ENCODE peak calls at places on chromosomes 3 and 15, in six cellular contexts. J is neuronal stem cell, F is mesendoderm, O is IMR-90, B is H1, P is H9. L is an unnamed sample.

GRCh38 chr15:85624241-85624855 is 170.4 kb downstream of the KLHL25 start:
- DNase-seq in J (no peak), F (no peak), O (no peak), B (no peak), P (no peak), L (peak)

GRCh38 chr15:54559405-54560064 is 581.3 kb downstream of the UNC13C start:
- DNase-seq in J (no peak), F (no peak), O (no peak), B (no peak), P (no peak), L (no peak)

GRCh38 chr15:87518957-87519356 is 737.6 kb downstream of the NTRK3 start:
- DNase-seq in J (no peak), F (no peak), O (no peak), B (no peak), P (no peak), L (no peak)

GRCh38 chr15:44788748-44789147 is 52.4 kb downstream of the TRIM69 start:
- DNase-seq in J (no peak), F (no peak), O (no peak), B (no peak), P (no peak), L (no peak)

GRCh38 chr3:71998995-71999673 is 214.2 kb upstream of the PROK2 start:
- DNase-seq in J (no peak), F (no peak), O (peak), B (no peak), P (no peak), L (peak)

GRCh38 chr3:158522737-158523136 is 48.3 kb upstream of the MLF1 start:
- DNase-seq in J (no peak), F (no peak), O (peak), B (no peak), P (no peak), L (no peak)

GRCh38 chr15:48437178-48437577 is 105.9 kb downstream of the DUT start:
- DNase-seq in J (no peak), F (no peak), O (peak), B (no peak), P (no peak), L (no peak)

GRCh38 chr3:44284949-44285348 is 43.3 kb downstream of the TOPAZ1 start:
- DNase-seq in J (no peak), F (no peak), O (no peak), B (no peak), P (no peak), L (no peak)

GRCh38 chr3:184134746-184135148 is 411 bp upstream of the EIF2B5 start:
- DNase-seq in J (peak), F (no peak), O (no peak), B (no peak), P (no peak), L (no peak)

GRCh38 chr3:134576831-134577230 is 74.0 kb downstream of the KY start:
- DNase-seq in J (no peak), F (no peak), O (no peak), B (no peak), P (no peak), L (no peak)

GRCh38 chr3:70753572-70753971 is 441.1 kb upstream of the MDFIC2 start:
- DNase-seq in J (no peak), F (peak), O (no peak), B (no peak), P (peak), L (no peak)

GRCh38 chr15:71085809-71086208 is 29.5 kb upstream of the THSD4 start:
- DNase-seq in J (no peak), F (peak), O (no peak), B (peak), P (peak), L (no peak)

GRCh38 chr3:10933958-10934481 is 58.5 kb upstream of the SLC6A1 start:
- DNase-seq in J (no peak), F (no peak), O (peak), B (no peak), P (peak), L (no peak)

GRCh38 chr3:178485756-178486155 is 50.5 kb upstream of the KCNMB2 start:
- DNase-seq in J (no peak), F (no peak), O (peak), B (no peak), P (no peak), L (no peak)

GRCh38 chr15:62636823-62637320 is 405.7 kb upstream of the TPM1 start:
- DNase-seq in J (no peak), F (no peak), O (no peak), B (no peak), P (no peak), L (no peak)

GRCh38 chr15:62444104-62445027 is 279.3 kb upstream of the C2CD4B start:
- DNase-seq in J (no peak), F (no peak), O (peak), B (no peak), P (no peak), L (peak)

GRCh38 chr15:75200765-75201608 is 695 bp upstream of the C15orf39 start:
- DNase-seq in J (peak), F (peak), O (no peak), B (peak), P (peak), L (peak)

GRCh38 chr3:100003609-100004503 is 110.4 kb downstream of the FILIP1L start:
- DNase-seq in J (no peak), F (no peak), O (no peak), B (no peak), P (no peak), L (no peak)

GRCh38 chr3:57681691-57682090 is 11.2 kb downstream of the DENND6A start:
- DNase-seq in J (no peak), F (no peak), O (no peak), B (no peak), P (no peak), L (no peak)

GRCh38 chr15:85580914-85581313 is 200.5 kb downstream of the AKAP13 start:
- DNase-seq in J (no peak), F (no peak), O (no peak), B (no peak), P (no peak), L (no peak)

GRCh38 chr3:33717616-33717865 is 513 bp downstream of the CLASP2 start:
- DNase-seq in J (no peak), F (no peak), O (peak), B (no peak), P (peak), L (no peak)

GRCh38 chr15:25436707-25437106 is 2.1 kb downstream of the UBE3A start:
- DNase-seq in J (no peak), F (no peak), O (no peak), B (no peak), P (no peak), L (no peak)

GRCh38 chr15:83720466-83720865 is 66.5 kb downstream of the ADAMTSL3 start:
- DNase-seq in J (no peak), F (no peak), O (no peak), B (no peak), P (no peak), L (no peak)

DNA sequence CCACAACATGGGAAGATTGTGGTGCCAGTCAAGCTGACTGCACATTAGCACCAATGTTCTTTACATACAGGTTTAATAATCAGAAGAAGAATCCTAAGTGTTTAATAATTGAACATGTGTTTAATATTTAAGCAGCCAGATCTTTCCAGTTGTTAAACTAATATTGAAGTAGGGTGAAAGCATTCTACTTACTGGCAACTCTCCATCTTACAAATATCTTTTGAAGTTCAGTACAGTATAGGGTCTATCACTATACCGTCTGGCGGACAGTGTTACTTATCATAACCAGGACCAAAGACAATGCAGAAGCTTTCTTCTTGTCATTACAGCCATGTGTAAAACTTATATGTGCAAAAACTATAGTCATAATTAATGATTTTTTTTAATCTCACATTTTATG is 376.4 kb downstream of the CNTN6 start:
- DNase-seq in J (no peak), F (no peak), O (no peak), B (no peak), P (no peak), L (no peak)
- H2BK15ac ChIP-seq in J (no peak), F (no peak), O (no peak), B (no peak), P (no peak), L (no peak)

DNA sequence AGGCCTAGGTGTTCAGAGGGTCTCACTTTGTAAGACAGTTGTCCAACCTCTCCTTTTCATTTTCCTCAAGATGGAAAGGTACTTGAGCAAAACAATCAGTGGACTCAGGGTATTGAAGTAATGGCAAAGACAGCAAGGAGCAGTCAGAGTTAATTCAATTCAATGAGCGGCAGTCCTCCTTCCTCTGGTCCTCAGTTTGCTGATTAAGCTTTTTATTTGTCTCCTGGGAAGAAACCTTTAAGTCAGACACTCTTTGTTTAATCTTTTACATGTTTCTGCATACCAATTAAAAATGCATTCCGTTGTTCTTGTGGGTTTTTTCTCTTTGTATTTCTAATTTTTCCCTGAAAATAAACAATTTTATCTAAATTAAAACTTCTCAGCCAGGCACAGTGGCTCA is 18.9 kb upstream of the ALDH1L1 start:
- DNase-seq in J (no peak), F (no peak), O (no peak), B (no peak), P (no peak), L (no peak)
- H2BK15ac ChIP-seq in J (no peak), F (no peak), O (no peak), B (no peak), P (no peak), L (no peak)

GRCh38 chr3:101387351-101387750 is 67.0 kb upstream of the IMPG2 start:
- DNase-seq in J (no peak), F (no peak), O (no peak), B (no peak), P (no peak), L (no peak)

GRCh38 chr3:101384426-101384825 is 64.1 kb upstream of the IMPG2 start:
- DNase-seq in J (no peak), F (no peak), O (no peak), B (no peak), P (no peak), L (no peak)

GRCh38 chr3:101383156-101383575 is 62.8 kb upstream of the IMPG2 start:
- DNase-seq in J (peak), F (peak), O (peak), B (peak), P (peak), L (peak)

GRCh38 chr3:101381809-101382208 is 61.4 kb upstream of the IMPG2 start:
- DNase-seq in J (peak), F (peak), O (peak), B (no peak), P (no peak), L (peak)

GRCh38 chr3:101383656-101384055 is 63.3 kb upstream of the IMPG2 start:
- DNase-seq in J (no peak), F (no peak), O (no peak), B (peak), P (peak), L (no peak)
- H2BK15ac ChIP-seq in J (no peak), F (no peak), O (no peak), B (no peak), P (no peak), L (no peak)

DNA sequence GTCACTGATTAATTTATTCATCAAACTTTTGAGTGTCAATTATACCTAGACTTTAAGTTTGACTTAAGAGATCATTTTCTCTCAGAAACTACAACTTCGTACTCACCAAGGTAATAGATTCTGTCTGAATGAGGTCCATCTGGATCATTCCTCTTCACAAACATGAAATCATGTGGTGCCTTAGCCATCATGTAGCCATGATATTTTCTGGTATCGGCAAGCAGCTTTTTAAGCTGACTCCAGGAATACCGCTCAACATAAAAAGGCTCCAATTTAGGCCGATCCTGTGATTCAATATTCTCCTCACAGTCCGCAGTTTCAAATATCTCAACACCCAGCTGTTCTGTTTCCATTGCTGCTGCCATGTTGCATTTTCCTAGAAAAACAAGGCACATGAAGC is 5.3 kb downstream of the DPP8 start:
- DNase-seq in J (no peak), F (no peak), O (no peak), B (no peak), P (no peak), L (no peak)
- H2BK15ac ChIP-seq in J (no peak), F (no peak), O (no peak), B (no peak), P (no peak), L (no peak)

GRCh38 chr15:57692709-57693108 is 13.8 kb upstream of the POLR2M start:
- DNase-seq in J (no peak), F (no peak), O (peak), B (no peak), P (no peak), L (no peak)

GRCh38 chr15:57686657-57687056 is 19.9 kb upstream of the POLR2M start:
- DNase-seq in J (no peak), F (no peak), O (no peak), B (no peak), P (no peak), L (no peak)

GRCh38 chr15:57694264-57694663 is 12.2 kb upstream of the POLR2M start:
- DNase-seq in J (no peak), F (no peak), O (no peak), B (no peak), P (no peak), L (no peak)

GRCh38 chr15:57691082-57691481 is 15.4 kb upstream of the POLR2M start:
- DNase-seq in J (no peak), F (no peak), O (no peak), B (no peak), P (no peak), L (no peak)

GRCh38 chr15:57690341-57690966 is 16.1 kb upstream of the POLR2M start:
- DNase-seq in J (no peak), F (no peak), O (no peak), B (no peak), P (no peak), L (no peak)
- H2BK15ac ChIP-seq in J (no peak), F (no peak), O (no peak), B (no peak), P (no peak), L (no peak)

GRCh38 chr3:152026033-152026556 is 152.7 kb downstream of the SUCNR1 start:
- DNase-seq in J (no peak), F (no peak), O (peak), B (no peak), P (no peak), L (peak)
- H2BK15ac ChIP-seq in J (no peak), F (no peak), O (no peak), B (no peak), P (no peak), L (no peak)

GRCh38 chr15:101244889-101245668 is 6.8 kb downstream of the CHSY1 start:
- DNase-seq in J (no peak), F (no peak), O (no peak), B (no peak), P (no peak), L (no peak)
- H2BK15ac ChIP-seq in J (no peak), F (no peak), O (no peak), B (no peak), P (no peak), L (no peak)

DNA sequence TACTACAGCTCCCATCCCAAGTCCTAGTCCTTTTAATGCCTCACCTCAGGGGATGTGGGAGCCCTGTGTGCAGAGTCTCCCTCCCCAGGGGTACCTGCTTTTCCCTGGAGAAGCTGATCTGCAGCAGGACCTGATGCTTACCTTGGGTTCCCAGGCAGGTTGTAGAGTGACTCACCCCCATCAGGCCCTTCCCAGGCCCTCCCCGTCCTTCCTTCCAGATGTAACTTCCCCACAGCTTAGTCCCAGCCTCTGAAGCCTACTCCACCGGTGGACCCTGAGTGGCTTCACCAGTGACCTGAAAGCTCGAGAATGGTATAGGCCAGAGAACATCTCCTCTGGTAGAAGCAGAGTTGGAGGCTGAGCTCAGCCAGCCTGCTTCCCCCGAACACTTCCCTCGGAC is 254.2 kb upstream of the STT3B start:
- DNase-seq in J (no peak), F (no peak), O (no peak), B (no peak), P (no peak), L (no peak)
- H2BK15ac ChIP-seq in J (no peak), F (no peak), O (no peak), B (no peak), P (no peak), L (no peak)

GRCh38 chr3:193710286-193711164 is 117.5 kb downstream of the OPA1 start:
- DNase-seq in J (no peak), F (no peak), O (no peak), B (no peak), P (no peak), L (no peak)

GRCh38 chr3:193711964-193712598 is 119.1 kb downstream of the OPA1 start:
- DNase-seq in J (peak), F (no peak), O (no peak), B (no peak), P (no peak), L (no peak)

GRCh38 chr3:193711523-193711963 is 118.5 kb downstream of the OPA1 start:
- DNase-seq in J (no peak), F (no peak), O (no peak), B (no peak), P (no peak), L (no peak)

GRCh38 chr3:193711165-193711485 is 118.1 kb downstream of the OPA1 start:
- DNase-seq in J (peak), F (no peak), O (no peak), B (no peak), P (no peak), L (no peak)

DNA sequence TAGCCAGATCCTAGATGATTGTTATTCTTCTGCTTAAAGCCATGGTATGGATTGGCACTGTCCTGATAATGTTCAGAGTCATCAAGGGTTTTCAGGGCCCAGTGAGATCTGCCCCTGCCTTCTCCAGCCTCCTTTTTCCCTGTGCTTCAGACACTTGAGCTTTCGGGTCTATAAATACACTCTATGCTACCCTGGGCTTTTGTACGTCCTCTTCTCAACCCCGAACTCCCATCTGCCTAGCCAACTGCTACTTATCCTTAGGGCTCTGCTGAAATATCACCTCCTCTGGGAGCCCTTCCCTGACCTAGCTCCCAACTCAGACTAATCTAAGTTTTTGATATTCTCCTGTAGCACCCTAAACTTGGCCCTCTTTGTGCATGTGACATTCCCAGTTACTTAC is 115.3 kb downstream of the OPA1 start:
- DNase-seq in J (no peak), F (no peak), O (no peak), B (no peak), P (no peak), L (no peak)
- H2BK15ac ChIP-seq in J (no peak), F (no peak), O (no peak), B (no peak), P (no peak), L (no peak)

L was measured in mesenchymal stem cell.